ENCODE peak calls at places on chromosomes 12 and 14, in ten cellular contexts. I is iris pigment epithelial cell, M is A549, V is aorta, P is left ventricle myocardium inferior, Q is GM13976, S is Right ventricle myocardium superior, Y is cardiac fibroblast, U is brain microvascular endothelial cell, X is uterus. J is an unnamed sample.

GRCh38 chr14:73717247-73717646 is 3.1 kb upstream of the PNMA1 start:
- DNase-seq in I (no peak), M (no peak), V (no peak), P (no peak), Q (no peak), S (no peak), Y (no peak), U (no peak), X (peak; percentile 31), J (no peak)

GRCh38 chr14:31944256-31945073 is 132.6 kb upstream of the ARHGAP5 start:
- DNase-seq in I (no peak), M (peak; percentile 90), V (no peak), P (no peak), Q (no peak), S (no peak), Y (no peak), U (no peak), X (no peak), J (no peak)

GRCh38 chr14:24710403-24711063 is 76.5 kb upstream of the GZMB start:
- DNase-seq in I (peak; percentile 60), M (peak; percentile 58), V (no peak), P (peak; percentile 24), Q (peak; percentile 65), S (peak; percentile 55), Y (peak; percentile 72), U (peak; percentile 47), X (peak; percentile 50), J (no peak)

GRCh38 chr14:100909439-100909838 is 5.9 kb upstream of the RTL1 start:
- DNase-seq in I (no peak), M (no peak), V (peak; percentile 38), P (no peak), Q (no peak), S (no peak), Y (no peak), U (no peak), X (no peak), J (peak; percentile 39)

GRCh38 chr12:127257366-127257935 is 1009.5 kb upstream of the TMEM132C start:
- DNase-seq in I (peak; percentile 43), M (no peak), V (no peak), P (no peak), Q (no peak), S (no peak), Y (peak; percentile 96), U (peak; percentile 45), X (no peak), J (no peak)

GRCh38 chr12:88633312-88633711 is 53.0 kb upstream of the KITLG start:
- DNase-seq in I (peak; percentile 30), M (no peak), V (no peak), P (no peak), Q (no peak), S (no peak), Y (peak; percentile 39), U (no peak), X (no peak), J (no peak)

GRCh38 chr14:52268191-52269061 is 928 bp downstream of the PTGDR start:
- DNase-seq in I (peak; percentile 33), M (no peak), V (peak; percentile 73), P (no peak), Q (peak; percentile 18), S (peak; percentile 45), Y (peak; percentile 61), U (no peak), X (peak; percentile 21), J (no peak)

GRCh38 chr14:82724296-82724695 is 1190.6 kb upstream of the SEL1L start:
- DNase-seq in I (no peak), M (no peak), V (no peak), P (no peak), Q (no peak), S (no peak), Y (no peak), U (no peak), X (no peak), J (no peak)

GRCh38 chr12:26090853-26091510 is 33.9 kb downstream of the BHLHE41 start:
- DNase-seq in I (peak; percentile 35), M (no peak), V (no peak), P (no peak), Q (no peak), S (no peak), Y (peak; percentile 41), U (no peak), X (no peak), J (no peak)

GRCh38 chr14:104941508-104942365 is 17.1 kb downstream of the PLD4 start:
- DNase-seq in I (no peak), M (no peak), V (peak; percentile 63), P (peak; percentile 11), Q (no peak), S (no peak), Y (no peak), U (no peak), X (peak; percentile 3), J (peak; percentile 80)

GRCh38 chr12:94304566-94305061 is 155.1 kb downstream of the CEP83 start:
- DNase-seq in I (peak; percentile 82), M (no peak), V (no peak), P (no peak), Q (no peak), S (no peak), Y (peak; percentile 35), U (peak; percentile 60), X (no peak), J (no peak)

GRCh38 chr12:6771509-6772330 is 600 bp upstream of the LAG3 start:
- DNase-seq in I (no peak), M (no peak), V (no peak), P (no peak), Q (no peak), S (no peak), Y (peak; percentile 36), U (no peak), X (no peak), J (no peak)

GRCh38 chr14:66624319-66624937 is 116.5 kb downstream of the GPHN start:
- DNase-seq in I (peak; percentile 74), M (peak; percentile 72), V (no peak), P (peak; percentile 24), Q (peak; percentile 49), S (peak; percentile 59), Y (peak; percentile 81), U (peak; percentile 81), X (no peak), J (no peak)

GRCh38 chr12:15494329-15495046 is 172.2 kb downstream of the PTPRO start:
- DNase-seq in I (no peak), M (no peak), V (no peak), P (no peak), Q (peak; percentile 21), S (no peak), Y (no peak), U (no peak), X (no peak), J (no peak)

GRCh38 chr14:90970167-90970600 is 90.3 kb downstream of the RPS6KA5 start:
- DNase-seq in I (peak; percentile 57), M (peak; percentile 29), V (no peak), P (no peak), Q (peak; percentile 28), S (no peak), Y (peak; percentile 41), U (no peak), X (no peak), J (no peak)

GRCh38 chr12:79692249-79692619 is 1.5 kb upstream of the PAWR start:
- DNase-seq in I (no peak), M (no peak), V (no peak), P (no peak), Q (no peak), S (no peak), Y (no peak), U (no peak), X (no peak), J (no peak)

GRCh38 chr12:121893901-121894540 is 5.4 kb downstream of the PSMD9 start:
- DNase-seq in I (peak; percentile 77), M (peak; percentile 63), V (no peak), P (no peak), Q (no peak), S (no peak), Y (peak; percentile 73), U (peak; percentile 53), X (no peak), J (no peak)

GRCh38 chr14:105153331-105153731 is 15.2 kb downstream of the JAG2 start:
- DNase-seq in I (no peak), M (no peak), V (peak; percentile 82), P (peak; percentile 70), Q (no peak), S (peak; percentile 77), Y (no peak), U (no peak), X (no peak), J (peak; percentile 79)

GRCh38 chr12:3692616-3693365 is 60.1 kb downstream of the CRACR2A start:
- DNase-seq in I (no peak), M (no peak), V (no peak), P (no peak), Q (no peak), S (no peak), Y (no peak), U (no peak), X (no peak), J (no peak)

GRCh38 chr12:22459872-22460490 is 84.4 kb downstream of the C2CD5 start:
- DNase-seq in I (peak; percentile 52), M (peak; percentile 64), V (no peak), P (no peak), Q (peak; percentile 24), S (no peak), Y (peak; percentile 71), U (peak; percentile 24), X (no peak), J (no peak)

GRCh38 chr14:51004352-51004800 is 60.1 kb upstream of the PYGL start:
- DNase-seq in I (no peak), M (peak; percentile 73), V (no peak), P (no peak), Q (no peak), S (no peak), Y (no peak), U (no peak), X (no peak), J (no peak)

GRCh38 chr12:62332598-62332997 is 72.4 kb downstream of the USP15 start:
- DNase-seq in I (peak; percentile 75), M (no peak), V (no peak), P (no peak), Q (no peak), S (no peak), Y (peak; percentile 56), U (peak; percentile 23), X (no peak), J (no peak)

GRCh38 chr14:60807971-60808370 is 73.4 kb downstream of the MNAT1 start:
- DNase-seq in I (peak; percentile 36), M (peak; percentile 19), V (no peak), P (no peak), Q (no peak), S (no peak), Y (peak; percentile 22), U (peak; percentile 6), X (no peak), J (no peak)

GRCh38 chr12:40325349-40325960 is 100.7 kb downstream of the LRRK2 start:
- DNase-seq in I (peak; percentile 38), M (peak; percentile 75), V (no peak), P (no peak), Q (peak; percentile 65), S (no peak), Y (peak; percentile 37), U (peak; percentile 13), X (no peak), J (no peak)

GRCh38 chr14:28772613-28773012 is 6.0 kb downstream of the FOXG1 start:
- DNase-seq in I (no peak), M (no peak), V (no peak), P (no peak), Q (no peak), S (no peak), Y (no peak), U (no peak), X (no peak), J (no peak)

GRCh38 chr12:64678835-64679234 is 68.5 kb downstream of the RASSF3 start:
- DNase-seq in I (no peak), M (no peak), V (no peak), P (no peak), Q (no peak), S (no peak), Y (no peak), U (no peak), X (no peak), J (no peak)

J was measured in chondrocyte.